ENCODE peak calls at places on chromosomes 11 and 22, in nine cellular contexts. W is ovary, J is A549, S is neural crest cell, E is fibroblast of lung, Y is Caco-2, T is GM06990, R is endothelial cell, N is AG10803. L is an unnamed sample.
A peak's percentile ranks its signal among the peaks of the same experiment; 100 is the strongest.

GRCh38 chr11:14041040-14041439 is 78.5 kb downstream of the SPON1 start:
- DNase-seq in E (peak; percentile 35), J (no peak), T (no peak), W (no peak), R (no peak), Y (peak; percentile 34), N (no peak), S (no peak), L (no peak)

GRCh38 chr11:112085822-112086421 is 634 bp downstream of the TIMM8B start:
- DNase-seq in J (peak; percentile 28), W (no peak), R (no peak), T (no peak), Y (no peak), E (peak; percentile 36), N (peak; percentile 18), S (no peak), L (no peak)

GRCh38 chr22:37276771-37277170 is 5.5 kb upstream of the CYTH4 start:
- DNase-seq in J (peak; percentile 14), S (no peak), T (no peak), E (no peak), N (no peak), Y (no peak), W (no peak), R (no peak), L (no peak)

GRCh38 chr11:124285610-124286344 is 28.0 kb downstream of the OR8D1 start:
- DNase-seq in T (no peak), R (no peak), S (no peak), W (no peak), E (peak; percentile 84), N (peak; percentile 61), Y (no peak), J (no peak), L (peak; percentile 3)

GRCh38 chr22:22687638-22688500 is 43.5 kb downstream of the GGTLC2 start:
- DNase-seq in W (peak; percentile 36), T (no peak), E (peak; percentile 72), J (no peak), R (peak; percentile 51), N (peak; percentile 57), Y (peak; percentile 61), S (peak; percentile 24), L (no peak)

GRCh38 chr11:130325691-130326090 is 11.0 kb upstream of the ZBTB44 start:
- DNase-seq in Y (no peak), R (no peak), J (no peak), E (no peak), T (no peak), N (no peak), W (no peak), S (no peak), L (no peak)

GRCh38 chr11:118980191-118980881 is 8.8 kb downstream of the FOXR1 start:
- DNase-seq in J (no peak), R (no peak), N (no peak), W (no peak), S (no peak), Y (no peak), E (no peak), T (no peak), L (no peak)

GRCh38 chr11:119702261-119702591 is 26.8 kb downstream of the NECTIN1 start:
- DNase-seq in W (no peak), J (no peak), Y (no peak), N (peak; percentile 45), T (no peak), E (peak; percentile 20), S (no peak), R (no peak), L (no peak)

GRCh38 chr11:101775033-101775432 is 139.8 kb upstream of the CEP126 start:
- DNase-seq in E (peak; percentile 53), Y (peak; percentile 14), J (no peak), T (no peak), N (no peak), W (no peak), S (no peak), R (no peak), L (no peak)

GRCh38 chr11:986270-986951 is 50.1 kb downstream of the MUC6 start:
- DNase-seq in W (no peak), N (no peak), S (no peak), E (no peak), R (no peak), T (no peak), J (no peak), Y (peak; percentile 63), L (no peak)

GRCh38 chr11:93850585-93851018 is at the start of gene VSTM5:
- DNase-seq in Y (no peak), W (no peak), J (no peak), N (no peak), R (no peak), E (no peak), T (no peak), S (no peak), L (no peak)

GRCh38 chr11:66001941-66002647 is at the start of the genes BANF1 and EIF1AD:
- DNase-seq in W (peak; percentile 89), R (peak; percentile 85), S (peak; percentile 92), T (peak; percentile 94), Y (peak; percentile 96), J (peak; percentile 92), N (peak; percentile 98), E (peak; percentile 99), L (peak; percentile 93)

GRCh38 chr11:66004186-66004585 is 1.9 kb downstream of the BANF1 start:
- DNase-seq in N (no peak), S (no peak), R (no peak), Y (no peak), J (no peak), E (no peak), W (no peak), T (no peak), L (no peak)

GRCh38 chr11:66003291-66003690 is 988 bp downstream of the BANF1 start:
- DNase-seq in T (no peak), S (no peak), N (no peak), Y (no peak), W (no peak), J (no peak), E (no peak), R (no peak), L (no peak)

GRCh38 chr11:66006134-66006890 is 4.0 kb downstream of the BANF1 start:
- DNase-seq in R (no peak), W (no peak), E (no peak), S (no peak), N (no peak), Y (no peak), J (no peak), T (no peak), L (no peak)

GRCh38 chr11:66002648-66003225 is 434 bp downstream of the BANF1 start:
- DNase-seq in R (peak; percentile 29), N (peak; percentile 44), W (peak; percentile 62), T (no peak), J (peak; percentile 44), S (no peak), Y (no peak), E (peak; percentile 51), L (no peak)
- TF ChIP-seq CTCF in R (no peak), N (peak; percentile 32), W (no peak), T (peak; percentile 19), J (peak; percentile 21), S (no peak), Y (peak; percentile 8), E (peak; percentile 13), L (peak; percentile 27)

DNA sequence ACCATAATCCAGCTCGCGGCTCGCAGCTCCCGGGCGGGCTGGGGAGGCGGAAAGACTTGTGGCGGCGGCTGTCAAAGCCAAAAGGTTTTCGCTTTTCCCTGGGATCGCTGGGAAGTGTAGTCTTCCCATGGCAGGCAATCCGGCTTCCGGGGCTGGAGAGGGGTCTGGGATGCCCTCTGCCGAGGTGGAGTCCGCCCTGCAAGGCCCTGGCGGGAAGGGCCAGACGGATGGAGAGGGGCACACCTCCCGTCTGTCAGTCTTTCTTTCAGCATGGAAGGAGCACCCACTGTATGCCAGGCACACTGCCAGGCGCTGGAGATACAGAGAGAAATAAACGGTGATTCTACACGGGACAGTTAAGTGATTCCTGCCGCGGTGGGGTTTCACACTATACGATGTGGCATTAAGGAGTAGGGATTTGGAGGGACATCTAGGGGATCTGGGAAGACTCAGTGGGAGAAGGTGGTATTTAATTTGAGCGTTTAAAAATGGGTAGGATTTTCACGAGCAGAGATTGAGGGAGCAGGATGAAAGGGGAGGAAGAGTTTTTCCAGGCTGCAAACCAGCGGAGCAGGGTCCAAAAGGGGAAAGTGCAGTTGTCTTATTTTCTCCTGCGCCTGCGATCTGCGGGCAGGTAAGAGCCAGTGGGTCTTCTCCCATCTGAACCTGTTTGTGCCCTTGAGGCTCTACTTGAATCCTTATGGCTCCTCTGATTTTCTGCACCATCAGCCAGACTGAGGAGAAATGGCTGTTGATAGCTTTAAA is at the start of gene BACE1:
- DNase-seq in R (peak; percentile 72), T (no peak), Y (peak; percentile 95), J (peak; percentile 69), W (peak; percentile 86), S (peak; percentile 76), E (peak; percentile 88), N (peak; percentile 82), L (peak; percentile 56)
- TF ChIP-seq CTCF in R (no peak), T (no peak), Y (peak; percentile 83), J (peak; percentile 20), W (peak; percentile 59), S (no peak), E (peak; percentile 38), N (peak; percentile 58), L (peak; percentile 75)

DNA sequence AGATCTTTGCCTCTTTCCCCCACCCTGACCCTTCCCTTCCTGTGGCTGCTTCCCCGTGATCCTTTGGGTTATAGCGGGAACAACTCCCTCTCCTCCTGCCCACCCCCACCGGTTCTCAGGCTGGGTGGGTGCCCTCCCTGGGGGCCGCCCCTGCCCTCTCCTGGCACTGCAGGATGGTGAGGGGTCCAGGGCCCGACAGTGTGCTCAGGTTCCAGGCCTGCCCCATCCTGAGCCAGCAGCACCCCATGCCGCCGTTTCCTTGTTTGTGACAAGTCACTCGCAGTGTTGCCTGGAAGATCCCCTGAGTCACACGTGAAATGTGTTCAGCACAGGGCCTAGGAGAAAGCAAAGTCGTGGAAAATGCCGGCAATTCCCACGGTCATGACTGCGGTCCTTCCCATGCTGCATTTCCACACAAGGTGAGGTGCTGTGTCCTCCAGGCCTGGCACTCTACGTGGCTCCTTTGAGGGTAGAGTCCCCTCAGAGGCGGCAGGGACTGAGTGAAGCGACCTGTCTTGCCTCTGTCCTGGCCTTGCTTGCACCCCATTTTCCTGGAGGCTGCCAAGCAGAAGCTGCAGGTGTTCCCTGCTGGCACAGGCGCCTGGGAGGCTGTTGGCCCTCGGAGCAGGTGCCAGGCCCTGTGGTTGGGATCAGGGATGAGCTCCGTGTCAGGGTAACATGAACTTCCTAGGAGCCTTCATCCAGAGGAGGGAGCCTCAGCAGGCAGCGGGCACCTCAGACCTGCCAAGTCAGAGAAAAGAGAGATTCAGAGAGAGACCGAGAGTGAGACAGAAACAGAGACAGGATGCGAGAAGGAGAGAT is 80.5 kb upstream of the LINC01488 start:
- DNase-seq in W (no peak), S (no peak), R (no peak), N (no peak), J (no peak), T (no peak), E (no peak), Y (no peak), L (no peak)
- TF ChIP-seq CTCF in W (no peak), S (no peak), R (no peak), N (no peak), J (no peak), T (no peak), E (no peak), Y (no peak), L (no peak)

DNA sequence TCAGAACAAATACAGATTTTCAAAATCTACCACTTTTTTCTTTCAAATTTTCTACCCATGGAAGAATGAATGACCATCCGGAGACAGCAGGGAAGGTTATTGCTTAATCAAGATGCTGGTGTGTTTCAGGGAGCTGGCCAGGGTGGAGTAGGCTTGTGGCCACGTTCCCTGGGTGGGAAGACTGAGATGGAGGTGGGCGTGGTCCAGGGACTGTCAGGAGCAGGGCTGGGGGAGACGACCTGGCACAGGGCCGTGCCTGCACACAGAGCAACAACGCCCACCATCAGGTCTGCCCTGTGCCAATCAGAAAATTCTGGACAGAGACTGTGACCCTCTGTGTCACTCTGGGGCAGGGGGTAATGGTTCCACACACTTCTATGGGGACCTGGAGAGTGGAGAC is 7.1 kb upstream of the APOBEC3H start:
- DNase-seq in N (no peak), S (no peak), W (no peak), R (no peak), T (no peak), J (no peak), E (no peak), Y (no peak), L (no peak)
- TF ChIP-seq CTCF in N (no peak), S (no peak), W (no peak), R (no peak), T (no peak), J (no peak), E (no peak), Y (no peak), L (no peak)

L was measured in AG09319.